ENCODE peak calls at places on chromosomes 3 and 15, in five cellular contexts. A is CD8-positive, alpha-beta T cell; G is GM12864; E is astrocyte; W is heart right ventricle. X is an unnamed sample.

GRCh38 chr3:41304603-41305002 is 105.3 kb downstream of the CTNNB1 start:
- DNase-seq in G (no peak), E (no peak), A (no peak), W (no peak), X (peak)

GRCh38 chr3:38125305-38126120 is 11.4 kb downstream of the ACAA1 start:
- DNase-seq in A (no peak), G (no peak), E (no peak), W (no peak), X (no peak)

GRCh38 chr3:112486811-112487505 is 12.3 kb downstream of the BTLA start:
- DNase-seq in W (no peak), G (no peak), A (no peak), E (no peak), X (peak)

GRCh38 chr15:70936326-70936725 is 43.7 kb downstream of the LRRC49 start:
- DNase-seq in A (no peak), E (peak), W (no peak), G (no peak), X (peak)

GRCh38 chr3:140013220-140013619 is 78.2 kb downstream of the CLSTN2 start:
- DNase-seq in E (no peak), A (no peak), G (no peak), W (no peak), X (no peak)

GRCh38 chr3:51722362-51722761 is 15.5 kb downstream of the GRM2 start:
- DNase-seq in A (no peak), G (no peak), E (no peak), W (no peak), X (no peak)

GRCh38 chr15:60074181-60074885 is 70.2 kb downstream of the FOXB1 start:
- DNase-seq in W (no peak), A (no peak), E (peak), G (no peak), X (no peak)

GRCh38 chr3:106963446-106963845 is 413.8 kb upstream of the CCDC54 start:
- DNase-seq in E (peak), W (no peak), A (no peak), G (no peak), X (peak)

GRCh38 chr15:55527150-55527549 is 19.1 kb upstream of the DNAAF4 start:
- DNase-seq in A (no peak), E (no peak), W (no peak), G (no peak), X (no peak)

GRCh38 chr3:112074616-112075497 is 11.3 kb upstream of the C3orf52 start:
- DNase-seq in G (no peak), A (peak), E (peak), W (no peak), X (peak)

GRCh38 chr15:25136119-25136518 is 181.3 kb downstream of the SNRPN start:
- DNase-seq in A (no peak), E (no peak), W (no peak), G (no peak), X (peak)

GRCh38 chr3:129611812-129612349 is 5.4 kb upstream of the PLXND1 start:
- DNase-seq in G (no peak), A (no peak), W (peak), E (peak), X (peak)
- H3K4me3 ChIP-seq in G (no peak), A (no peak), W (no peak), E (no peak), X (no peak)

GRCh38 chr3:126848991-126849390 is 133.9 kb upstream of the PLXNA1 start:
- DNase-seq in A (no peak), G (no peak), E (no peak), W (no peak), X (no peak)

GRCh38 chr3:126847061-126847460 is 135.9 kb upstream of the PLXNA1 start:
- DNase-seq in W (no peak), A (no peak), E (no peak), G (no peak), X (no peak)

GRCh38 chr3:126846316-126846715 is 136.6 kb upstream of the PLXNA1 start:
- DNase-seq in W (no peak), A (no peak), G (no peak), E (peak), X (peak)

GRCh38 chr3:126849768-126850167 is 133.1 kb upstream of the PLXNA1 start:
- DNase-seq in W (no peak), E (no peak), A (no peak), G (no peak), X (no peak)

DNA sequence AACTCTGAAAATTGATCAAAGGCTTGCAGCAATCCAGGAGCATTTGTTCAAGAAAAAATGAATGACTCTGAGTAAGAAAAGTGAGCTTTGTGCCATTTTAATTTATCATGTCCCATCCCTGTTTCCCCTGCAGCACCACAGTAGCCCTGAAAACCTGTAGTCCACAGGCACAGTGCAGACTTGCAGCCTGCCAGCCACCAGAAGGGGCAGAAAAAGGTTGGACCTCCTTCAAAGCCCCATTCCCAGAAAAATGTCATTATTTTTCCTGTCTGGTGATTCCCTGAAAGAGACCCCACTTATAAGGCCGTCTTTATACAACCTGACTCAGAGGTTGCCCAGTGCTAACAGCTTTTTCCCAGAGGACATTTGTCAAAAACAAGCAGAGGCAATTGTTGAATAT is 137.0 kb upstream of the PLXNA1 start:
- DNase-seq in G (no peak), E (no peak), A (no peak), W (no peak), X (no peak)
- TF ChIP-seq CTCF in G (no peak), E (no peak), A (no peak), W (no peak), X (no peak)

GRCh38 chr3:184145120-184145524 is 10.0 kb downstream of the EIF2B5 start:
- DNase-seq in W (peak), A (no peak), G (no peak), E (peak), X (peak)
- H3K4me3 ChIP-seq in W (no peak), A (no peak), G (no peak), E (no peak), X (no peak)

DNA sequence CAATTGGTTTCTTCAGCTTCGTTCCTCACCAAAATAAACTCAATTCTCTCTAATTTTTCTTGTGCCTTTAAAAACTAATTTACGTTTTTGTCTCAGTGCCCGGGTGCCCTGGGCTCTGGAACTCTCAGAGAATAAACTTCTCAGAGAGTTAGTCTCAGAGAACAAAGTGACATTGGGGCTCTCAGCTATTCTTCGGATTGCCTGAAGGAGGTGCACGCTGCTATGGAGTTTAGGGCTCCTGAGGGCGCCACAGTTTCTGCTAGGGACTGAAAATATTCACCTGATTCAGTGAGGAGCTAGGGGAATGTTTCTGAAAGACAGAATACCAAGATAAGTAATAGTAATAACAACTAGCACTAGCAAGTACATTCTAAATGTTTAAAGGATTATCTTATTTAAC is 22.7 kb downstream of the ZIC4 start:
- DNase-seq in A (no peak), E (no peak), W (no peak), G (no peak), X (no peak)
- TF ChIP-seq CTCF in A (no peak), E (peak), W (no peak), G (peak), X (no peak)

DNA sequence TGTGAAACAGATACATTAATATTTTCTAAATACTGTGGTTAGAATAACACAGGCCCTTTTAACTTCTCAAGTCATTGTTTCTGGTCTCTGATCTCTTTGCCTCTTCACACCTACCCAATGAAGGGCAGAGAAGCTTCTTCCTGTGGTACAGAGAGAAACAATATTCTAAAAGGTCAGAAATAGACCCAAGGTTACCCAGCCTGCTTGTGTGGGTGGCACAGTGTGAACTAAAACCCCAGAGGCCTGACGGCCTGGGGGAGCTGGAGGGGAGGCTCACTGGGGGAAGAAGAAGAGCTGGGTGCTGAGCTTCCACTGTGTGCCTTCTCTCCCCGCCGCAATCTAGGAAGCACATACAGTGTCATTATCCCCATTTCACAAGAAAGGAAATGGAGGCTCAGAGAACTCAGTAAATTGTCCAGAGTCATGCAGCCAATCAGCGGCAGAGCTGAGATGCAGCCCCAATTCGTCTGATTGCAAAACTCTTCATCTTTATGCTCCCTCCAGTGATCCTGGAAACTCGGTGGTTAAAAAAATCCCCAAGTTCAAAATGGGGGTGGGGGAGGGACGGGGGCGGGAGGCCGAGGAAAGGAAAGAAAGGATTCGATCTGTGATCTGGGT is 64.1 kb upstream of the HEG1 start:
- DNase-seq in W (no peak), A (no peak), G (peak), E (peak), X (no peak)
- H3K4me3 ChIP-seq in W (no peak), A (peak), G (peak), E (peak), X (no peak)

GRCh38 chr15:101694261-101694660 is 30.0 kb downstream of the TARS3 start:
- DNase-seq in G (no peak), E (no peak), A (no peak), W (no peak), X (no peak)
- TF ChIP-seq CTCF in G (no peak), E (no peak), A (no peak), W (no peak), X (no peak)

DNA sequence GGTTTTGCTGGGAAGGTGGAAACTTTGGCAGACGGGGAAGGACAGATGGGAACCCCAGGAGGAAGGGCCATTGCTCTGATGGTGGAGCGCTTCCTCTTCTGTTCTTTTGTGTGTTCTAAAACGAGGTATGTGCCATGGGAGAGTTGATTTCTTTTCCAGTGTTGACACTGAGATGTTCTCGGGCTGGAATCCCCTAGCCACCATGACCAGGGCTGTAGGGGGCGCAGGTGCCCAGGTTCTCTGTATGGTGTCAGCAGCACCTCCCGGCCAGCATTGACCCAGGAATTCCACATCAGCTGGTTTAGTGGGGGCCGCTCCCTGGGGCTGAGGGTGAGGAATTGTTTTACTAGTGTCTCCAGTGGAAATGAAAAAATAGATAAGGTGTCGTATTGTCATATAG is 34.3 kb upstream of the ACAD9 start:
- DNase-seq in G (no peak), E (no peak), A (no peak), W (no peak), X (no peak)
- H3K4me3 ChIP-seq in G (no peak), E (peak), A (no peak), W (no peak), X (no peak)

DNA sequence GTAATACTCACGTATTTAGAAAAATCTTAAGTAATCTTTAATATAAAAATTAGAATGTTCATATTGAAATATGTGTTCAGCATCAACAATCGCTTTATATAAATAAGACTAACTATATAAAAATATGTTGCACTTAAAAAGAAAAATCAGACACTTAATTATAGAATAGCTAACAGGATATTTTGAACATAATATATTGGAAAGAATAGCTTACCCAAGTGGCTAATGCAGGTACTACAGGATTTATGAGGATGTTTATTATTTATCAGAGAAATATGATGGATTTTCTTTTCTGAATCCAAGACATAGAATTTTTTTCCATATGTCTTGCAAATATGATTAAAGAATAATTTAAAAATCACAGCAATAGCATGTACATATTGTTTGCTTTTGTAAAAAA is 567.9 kb upstream of the GBE1 start:
- DNase-seq in E (no peak), G (no peak), W (no peak), A (no peak), X (no peak)
- TF ChIP-seq CTCF in E (peak), G (no peak), W (peak), A (no peak), X (peak)